ENCODE peak calls at places on chromosome 10, in six cellular contexts. One of them, this sample, is unnamed.

GRCh38 chr10:66828957-66829356 is 96.9 kb upstream of the LRRTM3 start:
- DNase-seq in astrocyte of the spinal cord: peak; percentile 18
- DNase-seq in left colon: no peak
- DNase-seq in C1 segment of cervical spinal cord: no peak
- DNase-seq in dermis blood vessel endothelial cell: no peak
- DNase-seq in Karpas-422: no peak
- DNase-seq in this sample: no peak

GRCh38 chr10:29099001-29099400 is 189.9 kb upstream of the LYZL1 start:
- DNase-seq in C1 segment of cervical spinal cord: no peak
- DNase-seq in astrocyte of the spinal cord: no peak
- DNase-seq in left colon: no peak
- DNase-seq in Karpas-422: no peak
- DNase-seq in dermis blood vessel endothelial cell: no peak
- DNase-seq in this sample: no peak

GRCh38 chr10:64368298-64368697 is 847.1 kb downstream of the REEP3 start:
- DNase-seq in Karpas-422: no peak
- DNase-seq in dermis blood vessel endothelial cell: no peak
- DNase-seq in left colon: no peak
- DNase-seq in C1 segment of cervical spinal cord: no peak
- DNase-seq in astrocyte of the spinal cord: no peak
- DNase-seq in this sample: no peak

GRCh38 chr10:103127241-103127640 is 65.8 kb downstream of the NT5C2 start:
- DNase-seq in dermis blood vessel endothelial cell: no peak
- DNase-seq in left colon: no peak
- DNase-seq in astrocyte of the spinal cord: no peak
- DNase-seq in C1 segment of cervical spinal cord: no peak
- DNase-seq in Karpas-422: no peak
- DNase-seq in this sample: no peak

GRCh38 chr10:14815681-14816080 is 22.2 kb downstream of the CDNF start:
- DNase-seq in astrocyte of the spinal cord: no peak
- DNase-seq in Karpas-422: no peak
- DNase-seq in C1 segment of cervical spinal cord: no peak
- DNase-seq in dermis blood vessel endothelial cell: no peak
- DNase-seq in left colon: no peak
- DNase-seq in this sample: no peak

GRCh38 chr10:37707829-37708578 is 149.4 kb downstream of the ZNF248 start:
- DNase-seq in left colon: no peak
- DNase-seq in astrocyte of the spinal cord: no peak
- DNase-seq in dermis blood vessel endothelial cell: no peak
- DNase-seq in C1 segment of cervical spinal cord: no peak
- DNase-seq in Karpas-422: no peak
- DNase-seq in this sample: no peak

GRCh38 chr10:123380491-123381085 is 226.4 kb downstream of the BUB3 start:
- DNase-seq in dermis blood vessel endothelial cell: peak; percentile 1
- DNase-seq in left colon: no peak
- DNase-seq in C1 segment of cervical spinal cord: no peak
- DNase-seq in Karpas-422: peak; percentile 60
- DNase-seq in astrocyte of the spinal cord: no peak
- DNase-seq in this sample: no peak

GRCh38 chr10:28676297-28676967 is 889 bp upstream of the BAMBI start:
- DNase-seq in dermis blood vessel endothelial cell: peak; percentile 30
- DNase-seq in Karpas-422: no peak
- DNase-seq in astrocyte of the spinal cord: no peak
- DNase-seq in C1 segment of cervical spinal cord: no peak
- DNase-seq in left colon: peak; percentile 28
- DNase-seq in this sample: peak; percentile 34

GRCh38 chr10:454860-455259 is 234.6 kb downstream of the DIP2C start:
- DNase-seq in C1 segment of cervical spinal cord: no peak
- DNase-seq in left colon: peak; percentile 38
- DNase-seq in Karpas-422: no peak
- DNase-seq in dermis blood vessel endothelial cell: peak; percentile 50
- DNase-seq in astrocyte of the spinal cord: peak; percentile 90
- DNase-seq in this sample: peak; percentile 67

This sample was measured in endothelial cell of umbilical vein.